ENCODE peak calls at places on chromosomes 13 and 19, in four cellular contexts. G, V, D and W are unnamed samples.

GRCh38 chr19:19342086-19343015 is 21.7 kb downstream of the MAU2 start:
- DNase-seq in G (peak), V (no peak), D (peak), W (peak)

GRCh38 chr19:55084416-55084815 is 8.7 kb downstream of the EPS8L1 start:
- DNase-seq in G (no peak), V (no peak), D (no peak), W (no peak)

GRCh38 chr19:28987177-28987576 is 225.8 kb downstream of the UQCRFS1 start:
- DNase-seq in G (no peak), V (no peak), D (no peak), W (no peak)

GRCh38 chr13:33932765-33933406 is 114.9 kb downstream of the RFC3 start:
- DNase-seq in G (no peak), V (no peak), D (no peak), W (no peak)

GRCh38 chr13:45821861-45822260 is 29.7 kb downstream of the SIAH3 start:
- DNase-seq in G (no peak), V (no peak), D (no peak), W (no peak)

GRCh38 chr19:2549701-2550191 is 73.8 kb downstream of the GADD45B start:
- DNase-seq in G (no peak), V (no peak), D (no peak), W (no peak)

GRCh38 chr13:27774651-27775050 is 17.6 kb upstream of the GSX1 start:
- DNase-seq in G (no peak), V (no peak), D (no peak), W (no peak)

GRCh38 chr13:99873832-99874430 is 97.6 kb downstream of the ZIC5 start:
- DNase-seq in G (no peak), V (no peak), D (no peak), W (no peak)

GRCh38 chr19:6372594-6373095 is at the start of gene ALKBH7:
- DNase-seq in G (peak), V (peak), D (peak), W (peak)

GRCh38 chr19:36054733-36055686 is at the start of gene WDR62:
- DNase-seq in G (peak), V (peak), D (peak), W (peak)

GRCh38 chr19:2970201-2970838 is 7.0 kb upstream of the TLE6 start:
- DNase-seq in G (no peak), V (no peak), D (no peak), W (no peak)

GRCh38 chr19:38385804-38386257 is 2.0 kb downstream of the GGN start:
- DNase-seq in G (no peak), V (no peak), D (peak), W (peak)

GRCh38 chr19:48873476-48874308 is 1.5 kb downstream of the PPP1R15A start:
- DNase-seq in G (no peak), V (no peak), D (peak), W (no peak)

GRCh38 chr19:50817941-50818858 is 5.4 kb downstream of the KLK1 start:
- DNase-seq in G (no peak), V (peak), D (peak), W (peak)

GRCh38 chr13:51292000-51292550 is 47.4 kb upstream of the SERPINE3 start:
- DNase-seq in G (no peak), V (no peak), D (no peak), W (no peak)

GRCh38 chr13:42747399-42747873 is 33.9 kb upstream of the FAM216B start:
- DNase-seq in G (no peak), V (no peak), D (no peak), W (no peak)

GRCh38 chr13:40993987-40994386 is 25.1 kb downstream of the ELF1 start:
- DNase-seq in G (no peak), V (no peak), D (no peak), W (no peak)

GRCh38 chr13:81872581-81872980 is 1531.7 kb upstream of the SPRY2 start:
- DNase-seq in G (peak), V (no peak), D (no peak), W (no peak)

GRCh38 chr13:108495686-108496363 is 133.6 kb upstream of the MYO16 start:
- DNase-seq in G (no peak), V (no peak), D (no peak), W (peak)

GRCh38 chr19:2255112-2255845 is 938 bp downstream of the JSRP1 start:
- DNase-seq in G (no peak), V (no peak), D (no peak), W (peak)

GRCh38 chr19:14517840-14518505 is at the start of gene DNAJB1:
- DNase-seq in G (peak), V (no peak), D (peak), W (peak)

GRCh38 chr19:33130433-33130832 is 1.5 kb upstream of the WDR88 start:
- DNase-seq in G (no peak), V (no peak), D (no peak), W (no peak)

GRCh38 chr19:16541526-16542044 is 652 bp downstream of the CHERP start:
- DNase-seq in G (no peak), V (no peak), D (peak), W (no peak)

GRCh38 chr13:83350569-83350968 is 531.7 kb downstream of the SLITRK1 start:
- DNase-seq in G (no peak), V (no peak), D (no peak), W (no peak)

GRCh38 chr19:8468761-8469458 is 24.1 kb downstream of the HNRNPM start:
- DNase-seq in G (no peak), V (no peak), D (no peak), W (no peak)
- TF ChIP-seq TCF7 in G (no peak), V (no peak), D (no peak), W (no peak)

GRCh38 chr13:113729329-113730019 is 29.6 kb upstream of the TMEM255B start:
- DNase-seq in G (no peak), V (no peak), D (no peak), W (no peak)
- TF ChIP-seq TCF7 in G (no peak), V (no peak), D (no peak), W (no peak)

DNA sequence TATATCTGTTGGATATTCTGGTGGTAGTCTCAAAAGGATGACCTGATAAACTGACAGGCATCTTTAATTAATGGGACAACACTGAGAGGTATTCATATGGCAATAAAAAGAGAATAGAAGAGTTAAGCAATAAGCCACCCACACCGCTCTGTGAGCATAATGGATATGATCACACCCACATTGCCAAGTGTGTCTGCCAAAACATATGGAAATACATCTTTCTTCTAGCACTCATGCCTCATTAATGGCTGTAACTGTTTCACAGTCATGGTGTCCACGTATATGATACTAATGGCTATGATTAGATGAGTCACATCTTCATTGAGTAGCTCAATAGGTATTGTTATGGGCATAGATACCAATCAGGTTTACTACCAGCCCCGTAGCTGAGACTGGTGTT is 13.1 kb downstream of the IGFL3 start:
- DNase-seq in G (no peak), V (no peak), D (no peak), W (no peak)
- TF ChIP-seq TCF7 in G (no peak), V (no peak), D (no peak), W (no peak)

GRCh38 chr13:97074618-97075017 is 80.3 kb upstream of the OXGR1 start:
- DNase-seq in G (no peak), V (no peak), D (no peak), W (no peak)

GRCh38 chr13:97076898-97077297 is 82.6 kb upstream of the OXGR1 start:
- DNase-seq in G (no peak), V (no peak), D (no peak), W (no peak)

GRCh38 chr13:97079726-97080125 is 85.5 kb upstream of the OXGR1 start:
- DNase-seq in G (no peak), V (no peak), D (no peak), W (no peak)
- TF ChIP-seq TCF7 in G (no peak), V (no peak), D (no peak), W (no peak)